ENCODE peak calls at places on chromosomes 1 and 21, in five cellular contexts. M, U, E, O and A are unnamed samples. For H3K4me1, the result is how much of the 10 kb centered on the place peaks cover.

GRCh38 chr21:37139902-37140301 is 66.8 kb downstream of the TTC3 start:
- DNase-seq in M (no peak), U (no peak), E (no peak), O (no peak), A (no peak)

GRCh38 chr1:213714645-213715044 is 273.1 kb upstream of the PROX1 start:
- DNase-seq in M (no peak), U (no peak), E (no peak), O (no peak), A (no peak)

GRCh38 chr21:28421716-28422480 is 570.8 kb downstream of the LTN1 start:
- DNase-seq in M (no peak), U (no peak), E (no peak), O (no peak), A (peak)

GRCh38 chr1:218671573-218671972 is 326.4 kb downstream of the TGFB2 start:
- DNase-seq in M (no peak), U (no peak), E (no peak), O (no peak), A (no peak)

GRCh38 chr1:2540816-2541492 is 10.9 kb upstream of the HES5 start:
- DNase-seq in M (no peak), U (no peak), E (no peak), O (no peak), A (no peak)

GRCh38 chr1:90721210-90722194 is 4.4 kb upstream of the BARHL2 start:
- DNase-seq in M (peak), U (peak), E (no peak), O (no peak), A (no peak)

GRCh38 chr1:19096036-19096833 is 113.8 kb downstream of the UBR4 start:
- DNase-seq in M (no peak), U (peak), E (peak), O (no peak), A (no peak)

GRCh38 chr1:109307363-109308021 is 681 bp upstream of the MYBPHL start:
- DNase-seq in M (peak), U (no peak), E (peak), O (no peak), A (no peak)

GRCh38 chr1:151311589-151312331 is 15.5 kb downstream of the PI4KB start:
- DNase-seq in M (no peak), U (peak), E (peak), O (peak), A (peak)

GRCh38 chr1:192485692-192486436 is 89.7 kb upstream of the RGS1 start:
- DNase-seq in M (no peak), U (peak), E (peak), O (peak), A (peak)

GRCh38 chr1:32870615-32871363 is at the start of gene FNDC5:
- DNase-seq in M (no peak), U (no peak), E (no peak), O (peak), A (no peak)

GRCh38 chr1:167293057-167293456 is 72.4 kb downstream of the POU2F1 start:
- DNase-seq in M (no peak), U (no peak), E (no peak), O (no peak), A (no peak)

GRCh38 chr1:150212070-150212469 is 23.8 kb downstream of the ANP32E start:
- DNase-seq in M (no peak), U (no peak), E (no peak), O (no peak), A (no peak)

GRCh38 chr1:209710837-209711236 is 6.2 kb downstream of the HSD11B1 start:
- DNase-seq in M (no peak), U (no peak), E (no peak), O (no peak), A (peak)

GRCh38 chr1:209375681-209376360 is 207.7 kb upstream of the CAMK1G start:
- DNase-seq in M (no peak), U (no peak), E (no peak), O (no peak), A (peak)

GRCh38 chr1:151846062-151846568 is 6.5 kb upstream of the C2CD4D start:
- DNase-seq in M (no peak), U (no peak), E (no peak), O (no peak), A (peak)

GRCh38 chr1:111205724-111206070 is 5.3 kb upstream of the DENND2D start:
- DNase-seq in M (no peak), U (no peak), E (no peak), O (no peak), A (no peak)

GRCh38 chr1:54813479-54814147 is 12.5 kb upstream of the TTC22 start:
- DNase-seq in M (no peak), U (peak), E (no peak), O (no peak), A (no peak)

GRCh38 chr1:245094954-245095353 is 59.8 kb upstream of the KIF26B start:
- DNase-seq in M (no peak), U (no peak), E (no peak), O (no peak), A (no peak)

GRCh38 chr1:33361553-33362262 is 40.8 kb upstream of the A3GALT2 start:
- DNase-seq in M (no peak), U (no peak), E (peak), O (no peak), A (no peak)

GRCh38 chr1:235329139-235329808 is 904 bp downstream of the GGPS1 start:
- DNase-seq in M (no peak), U (peak), E (peak), O (no peak), A (no peak)

GRCh38 chr1:206658264-206658980 is 23.1 kb downstream of the DYRK3 start:
- DNase-seq in M (peak), U (no peak), E (peak), O (no peak), A (no peak)

GRCh38 chr1:41282679-41283317 is 40.7 kb upstream of the SCMH1 start:
- DNase-seq in M (no peak), U (no peak), E (no peak), O (peak), A (no peak)

GRCh38 chr21:45943630-45944540 is 37.7 kb upstream of the COL6A1 start:
- DNase-seq in M (no peak), U (no peak), E (no peak), O (no peak), A (no peak)

GRCh38 chr1:214101246-214101645 is 113.5 kb downstream of the PROX1 start:
- DNase-seq in M (no peak), U (no peak), E (no peak), O (no peak), A (no peak)

GRCh38 chr1:183318433-183318832 is 99.7 kb downstream of the NMNAT2 start:
- DNase-seq in M (peak), U (peak), E (peak), O (peak), A (peak)

GRCh38 chr1:74513901-74514300 is 1.5 kb upstream of the LRRC53 start:
- DNase-seq in M (no peak), U (no peak), E (no peak), O (no peak), A (no peak)

GRCh38 chr1:9065213-9065751 is 4.2 kb downstream of the SLC2A5 start:
- DNase-seq in M (no peak), U (no peak), E (no peak), O (peak), A (no peak)

GRCh38 chr1:180789460-180789859 is 123.2 kb upstream of the KIAA1614 start:
- DNase-seq in M (no peak), U (no peak), E (no peak), O (no peak), A (no peak)

GRCh38 chr1:49765034-49765433 is 258.7 kb downstream of the AGBL4 start:
- DNase-seq in M (no peak), U (no peak), E (no peak), O (no peak), A (no peak)

GRCh38 chr1:68147534-68147933 is 84.8 kb downstream of the WLS start:
- DNase-seq in M (no peak), U (no peak), E (no peak), O (no peak), A (no peak)

GRCh38 chr1:6785318-6785712 is at the start of gene CAMTA1:
- DNase-seq in M (no peak), U (no peak), E (no peak), O (no peak), A (no peak)

GRCh38 chr1:115530407-115530806 is 111.4 kb upstream of the VANGL1 start:
- DNase-seq in M (no peak), U (no peak), E (no peak), O (no peak), A (no peak)

GRCh38 chr21:43331962-43332458 is 94.9 kb downstream of the SIK1 start:
- DNase-seq in M (no peak), U (no peak), E (peak), O (peak), A (no peak)

GRCh38 chr21:28221984-28222383 is 770.7 kb downstream of the LTN1 start:
- DNase-seq in M (no peak), U (no peak), E (no peak), O (no peak), A (no peak)

GRCh38 chr1:192573499-192573898 is 2.1 kb upstream of the RGS1 start:
- DNase-seq in M (no peak), U (no peak), E (no peak), O (no peak), A (no peak)

GRCh38 chr1:181768216-181768929 is 285.1 kb downstream of the CACNA1E start:
- DNase-seq in M (no peak), U (no peak), E (no peak), O (no peak), A (peak)

GRCh38 chr1:16156848-16157495 is 1.1 kb upstream of the EPHA2 start:
- DNase-seq in M (peak), U (no peak), E (no peak), O (no peak), A (no peak)

GRCh38 chr1:245386321-245387002 is 231.7 kb downstream of the KIF26B start:
- DNase-seq in M (no peak), U (no peak), E (no peak), O (no peak), A (no peak)

GRCh38 chr1:26029864-26030481 is 8.4 kb downstream of the EXTL1 start:
- DNase-seq in M (no peak), U (no peak), E (no peak), O (no peak), A (no peak)
- TF ChIP-seq CTCF in M (no peak), U (no peak), E (no peak), O (no peak), A (peak)

DNA sequence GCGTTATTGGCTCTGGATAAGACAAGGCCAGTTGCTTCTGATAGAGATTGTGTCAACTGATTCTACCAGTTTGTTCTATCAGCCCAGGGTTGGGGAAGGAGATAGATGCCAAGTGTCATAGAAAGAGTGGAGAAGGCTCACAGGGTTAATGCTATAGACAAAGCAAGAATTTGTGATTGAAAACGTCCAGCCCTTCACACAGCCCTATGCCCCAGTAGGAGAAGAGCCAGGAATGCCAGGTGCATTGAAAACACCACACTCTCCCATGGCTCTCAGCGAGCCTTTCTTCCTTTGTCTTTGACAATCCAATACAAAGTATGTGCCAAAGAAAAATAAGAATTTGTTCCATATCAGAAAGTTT is 505.0 kb downstream of the PLPP3 start:
- DNase-seq in M (no peak), U (no peak), E (no peak), O (peak), A (no peak)
- H3K27ac ChIP-seq in M (no peak), U (no peak), E (no peak), O (no peak), A (no peak)

DNA sequence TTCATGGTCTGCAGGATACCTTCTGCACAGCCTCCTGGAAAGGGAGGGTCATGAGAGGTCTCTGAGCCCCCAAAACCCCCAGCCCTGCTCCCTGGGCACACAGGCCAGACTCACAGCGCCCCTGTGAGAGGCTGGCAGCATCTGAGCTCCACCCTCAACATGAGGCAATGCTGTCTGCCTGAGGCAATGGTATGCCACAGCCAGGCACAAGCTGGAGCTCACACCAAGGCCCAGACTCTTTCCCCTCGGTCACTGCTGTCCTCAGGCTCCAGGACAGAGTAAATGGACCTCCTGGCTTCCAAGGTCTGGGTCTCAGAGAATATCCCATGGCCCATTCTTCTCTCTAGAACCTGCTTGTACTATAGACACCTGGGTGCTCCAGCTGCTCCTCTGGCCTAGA is 17.2 kb downstream of the MEF2D start:
- DNase-seq in M (no peak), U (no peak), E (no peak), O (no peak), A (no peak)
- H3K4me1 ChIP-seq in M (under half), U (under half), E (under half), O (under half), A (under half)

GRCh38 chr1:153727463-153728304 is at the start of gene INTS3:
- DNase-seq in M (peak), U (peak), E (peak), O (peak), A (peak)
- TF ChIP-seq CTCF in M (peak), U (no peak), E (no peak), O (no peak), A (no peak)

DNA sequence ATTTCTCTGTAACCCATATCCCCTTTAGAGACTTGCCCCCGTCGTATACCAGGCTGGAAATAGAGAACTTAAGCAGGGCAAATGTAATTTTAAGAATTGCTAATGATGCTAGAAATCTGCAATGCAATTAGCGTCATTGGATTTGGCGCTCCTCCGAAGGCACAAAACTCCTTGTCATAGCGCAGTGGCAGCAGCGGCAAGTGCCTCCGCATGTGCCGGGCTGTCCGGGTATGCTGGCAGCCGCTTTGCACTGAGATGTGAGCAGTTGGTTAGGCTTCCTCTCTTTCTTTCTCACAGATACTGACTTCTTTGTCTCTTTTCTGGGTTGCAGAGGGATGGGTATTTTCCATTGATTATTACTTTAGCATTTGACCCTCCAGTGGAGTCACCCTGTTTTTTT is 193.4 kb upstream of the LMO4 start:
- DNase-seq in M (no peak), U (no peak), E (no peak), O (no peak), A (no peak)
- H3K27ac ChIP-seq in M (no peak), U (no peak), E (no peak), O (no peak), A (no peak)

GRCh38 chr1:26127235-26128163 is 15.9 kb downstream of the PDIK1L start:
- DNase-seq in M (no peak), U (peak), E (peak), O (no peak), A (no peak)
- H3K4me1 ChIP-seq in M (under half), U (under half), E (under half), O (under half), A (under half)